ENCODE peak calls at places on chromosomes 5 and 9, in eight cellular contexts. One of them, this sample, is unnamed.

GRCh38 chr5:53490747-53491146 is 10.3 kb downstream of the FST start:
- DNase-seq in naive thymus-derived CD8-positive, alpha-beta T cell: no peak
- DNase-seq in kidney: no peak
- DNase-seq in BJ: peak
- DNase-seq in tibial nerve: no peak
- DNase-seq in activated CD4-positive, alpha-beta T cell treated with anti-CD3 and anti-CD28 coated beads, Interleukin-2, amount 50 U/mL, for 24 hours: no peak
- DNase-seq in AG04450: peak
- DNase-seq in HT-29: no peak
- DNase-seq in this sample: peak

GRCh38 chr5:154311362-154311761 is 120.8 kb downstream of the GALNT10 start:
- DNase-seq in naive thymus-derived CD8-positive, alpha-beta T cell: no peak
- DNase-seq in AG04450: no peak
- DNase-seq in HT-29: no peak
- DNase-seq in activated CD4-positive, alpha-beta T cell treated with anti-CD3 and anti-CD28 coated beads, Interleukin-2, amount 50 U/mL, for 24 hours: no peak
- DNase-seq in kidney: no peak
- DNase-seq in BJ: no peak
- DNase-seq in tibial nerve: no peak
- DNase-seq in this sample: no peak

GRCh38 chr9:92764381-92764987 is at the start of gene BICD2:
- DNase-seq in naive thymus-derived CD8-positive, alpha-beta T cell: no peak
- DNase-seq in BJ: no peak
- DNase-seq in tibial nerve: no peak
- DNase-seq in AG04450: no peak
- DNase-seq in kidney: no peak
- DNase-seq in activated CD4-positive, alpha-beta T cell treated with anti-CD3 and anti-CD28 coated beads, Interleukin-2, amount 50 U/mL, for 24 hours: no peak
- DNase-seq in HT-29: no peak
- DNase-seq in this sample: no peak

GRCh38 chr5:171630047-171630669 is 155.5 kb upstream of the SMIM23 start:
- DNase-seq in naive thymus-derived CD8-positive, alpha-beta T cell: no peak
- DNase-seq in tibial nerve: peak
- DNase-seq in activated CD4-positive, alpha-beta T cell treated with anti-CD3 and anti-CD28 coated beads, Interleukin-2, amount 50 U/mL, for 24 hours: no peak
- DNase-seq in BJ: no peak
- DNase-seq in kidney: peak
- DNase-seq in HT-29: peak
- DNase-seq in AG04450: peak
- DNase-seq in this sample: no peak

GRCh38 chr5:14842117-14842516 is 29.5 kb downstream of the ANKH start:
- DNase-seq in BJ: no peak
- DNase-seq in kidney: no peak
- DNase-seq in AG04450: no peak
- DNase-seq in activated CD4-positive, alpha-beta T cell treated with anti-CD3 and anti-CD28 coated beads, Interleukin-2, amount 50 U/mL, for 24 hours: no peak
- DNase-seq in HT-29: no peak
- DNase-seq in naive thymus-derived CD8-positive, alpha-beta T cell: no peak
- DNase-seq in tibial nerve: no peak
- DNase-seq in this sample: no peak

GRCh38 chr9:134174526-134175290 is 10.3 kb upstream of the RNU6ATAC start:
- DNase-seq in activated CD4-positive, alpha-beta T cell treated with anti-CD3 and anti-CD28 coated beads, Interleukin-2, amount 50 U/mL, for 24 hours: no peak
- DNase-seq in kidney: peak
- DNase-seq in HT-29: no peak
- DNase-seq in tibial nerve: no peak
- DNase-seq in AG04450: no peak
- DNase-seq in BJ: no peak
- DNase-seq in naive thymus-derived CD8-positive, alpha-beta T cell: no peak
- DNase-seq in this sample: no peak

GRCh38 chr5:140011297-140011802 is 31.7 kb downstream of the NRG2 start:
- DNase-seq in BJ: no peak
- DNase-seq in kidney: no peak
- DNase-seq in AG04450: no peak
- DNase-seq in activated CD4-positive, alpha-beta T cell treated with anti-CD3 and anti-CD28 coated beads, Interleukin-2, amount 50 U/mL, for 24 hours: no peak
- DNase-seq in HT-29: peak
- DNase-seq in tibial nerve: no peak
- DNase-seq in naive thymus-derived CD8-positive, alpha-beta T cell: no peak
- DNase-seq in this sample: no peak

GRCh38 chr9:109861918-109862317 is 81.9 kb downstream of the PALM2AKAP2 start:
- DNase-seq in activated CD4-positive, alpha-beta T cell treated with anti-CD3 and anti-CD28 coated beads, Interleukin-2, amount 50 U/mL, for 24 hours: no peak
- DNase-seq in tibial nerve: no peak
- DNase-seq in kidney: no peak
- DNase-seq in HT-29: no peak
- DNase-seq in AG04450: no peak
- DNase-seq in naive thymus-derived CD8-positive, alpha-beta T cell: no peak
- DNase-seq in BJ: no peak
- DNase-seq in this sample: no peak

GRCh38 chr9:38720083-38720755 is at the start of gene FAM240B:
- DNase-seq in activated CD4-positive, alpha-beta T cell treated with anti-CD3 and anti-CD28 coated beads, Interleukin-2, amount 50 U/mL, for 24 hours: no peak
- DNase-seq in BJ: no peak
- DNase-seq in tibial nerve: no peak
- DNase-seq in AG04450: no peak
- DNase-seq in HT-29: no peak
- DNase-seq in naive thymus-derived CD8-positive, alpha-beta T cell: no peak
- DNase-seq in kidney: no peak
- DNase-seq in this sample: no peak

GRCh38 chr9:10605388-10605787 is 7.4 kb downstream of the PTPRD start:
- DNase-seq in HT-29: no peak
- DNase-seq in BJ: no peak
- DNase-seq in AG04450: no peak
- DNase-seq in activated CD4-positive, alpha-beta T cell treated with anti-CD3 and anti-CD28 coated beads, Interleukin-2, amount 50 U/mL, for 24 hours: no peak
- DNase-seq in naive thymus-derived CD8-positive, alpha-beta T cell: no peak
- DNase-seq in tibial nerve: no peak
- DNase-seq in kidney: no peak
- DNase-seq in this sample: no peak

GRCh38 chr5:94544031-94544650 is 74.3 kb downstream of the KIAA0825 start:
- DNase-seq in tibial nerve: no peak
- DNase-seq in HT-29: no peak
- DNase-seq in AG04450: no peak
- DNase-seq in naive thymus-derived CD8-positive, alpha-beta T cell: no peak
- DNase-seq in BJ: no peak
- DNase-seq in activated CD4-positive, alpha-beta T cell treated with anti-CD3 and anti-CD28 coated beads, Interleukin-2, amount 50 U/mL, for 24 hours: no peak
- DNase-seq in kidney: no peak
- DNase-seq in this sample: peak

GRCh38 chr5:151234476-151235238 is 10.8 kb upstream of the CCDC69 start:
- DNase-seq in HT-29: peak
- DNase-seq in tibial nerve: peak
- DNase-seq in activated CD4-positive, alpha-beta T cell treated with anti-CD3 and anti-CD28 coated beads, Interleukin-2, amount 50 U/mL, for 24 hours: no peak
- DNase-seq in AG04450: no peak
- DNase-seq in BJ: peak
- DNase-seq in naive thymus-derived CD8-positive, alpha-beta T cell: peak
- DNase-seq in kidney: peak
- DNase-seq in this sample: peak

GRCh38 chr9:81686614-81687520 is 2.5 kb downstream of the TLE1 start:
- DNase-seq in kidney: peak
- DNase-seq in BJ: no peak
- DNase-seq in naive thymus-derived CD8-positive, alpha-beta T cell: peak
- DNase-seq in HT-29: peak
- DNase-seq in activated CD4-positive, alpha-beta T cell treated with anti-CD3 and anti-CD28 coated beads, Interleukin-2, amount 50 U/mL, for 24 hours: no peak
- DNase-seq in tibial nerve: peak
- DNase-seq in AG04450: peak
- DNase-seq in this sample: peak

GRCh38 chr5:92559743-92560142 is 1021.3 kb downstream of the NR2F1-AS1 start:
- DNase-seq in HT-29: peak
- DNase-seq in naive thymus-derived CD8-positive, alpha-beta T cell: no peak
- DNase-seq in BJ: no peak
- DNase-seq in AG04450: no peak
- DNase-seq in activated CD4-positive, alpha-beta T cell treated with anti-CD3 and anti-CD28 coated beads, Interleukin-2, amount 50 U/mL, for 24 hours: no peak
- DNase-seq in tibial nerve: no peak
- DNase-seq in kidney: no peak
- DNase-seq in this sample: peak

GRCh38 chr5:72482046-72482445 is 25.2 kb downstream of the ZNF366 start:
- DNase-seq in naive thymus-derived CD8-positive, alpha-beta T cell: no peak
- DNase-seq in HT-29: no peak
- DNase-seq in AG04450: no peak
- DNase-seq in tibial nerve: no peak
- DNase-seq in kidney: no peak
- DNase-seq in BJ: no peak
- DNase-seq in activated CD4-positive, alpha-beta T cell treated with anti-CD3 and anti-CD28 coated beads, Interleukin-2, amount 50 U/mL, for 24 hours: no peak
- DNase-seq in this sample: no peak

GRCh38 chr5:61575103-61575502 is 243.0 kb downstream of the ZSWIM6 start:
- DNase-seq in BJ: peak
- DNase-seq in tibial nerve: no peak
- DNase-seq in AG04450: peak
- DNase-seq in kidney: no peak
- DNase-seq in activated CD4-positive, alpha-beta T cell treated with anti-CD3 and anti-CD28 coated beads, Interleukin-2, amount 50 U/mL, for 24 hours: no peak
- DNase-seq in HT-29: peak
- DNase-seq in naive thymus-derived CD8-positive, alpha-beta T cell: no peak
- DNase-seq in this sample: peak

GRCh38 chr5:72601861-72602260 is 94.7 kb upstream of the ZNF366 start:
- DNase-seq in tibial nerve: no peak
- DNase-seq in naive thymus-derived CD8-positive, alpha-beta T cell: no peak
- DNase-seq in HT-29: no peak
- DNase-seq in AG04450: no peak
- DNase-seq in kidney: no peak
- DNase-seq in activated CD4-positive, alpha-beta T cell treated with anti-CD3 and anti-CD28 coated beads, Interleukin-2, amount 50 U/mL, for 24 hours: no peak
- DNase-seq in BJ: no peak
- DNase-seq in this sample: no peak

GRCh38 chr5:134114886-134115805 is 665 bp downstream of the TCF7 start:
- DNase-seq in kidney: peak
- DNase-seq in activated CD4-positive, alpha-beta T cell treated with anti-CD3 and anti-CD28 coated beads, Interleukin-2, amount 50 U/mL, for 24 hours: no peak
- DNase-seq in tibial nerve: no peak
- DNase-seq in naive thymus-derived CD8-positive, alpha-beta T cell: peak
- DNase-seq in AG04450: no peak
- DNase-seq in BJ: no peak
- DNase-seq in HT-29: peak
- DNase-seq in this sample: no peak

GRCh38 chr5:149135536-149136201 is 5.6 kb upstream of the ABLIM3 start:
- DNase-seq in HT-29: no peak
- DNase-seq in tibial nerve: no peak
- DNase-seq in naive thymus-derived CD8-positive, alpha-beta T cell: no peak
- DNase-seq in activated CD4-positive, alpha-beta T cell treated with anti-CD3 and anti-CD28 coated beads, Interleukin-2, amount 50 U/mL, for 24 hours: no peak
- DNase-seq in BJ: peak
- DNase-seq in kidney: no peak
- DNase-seq in AG04450: peak
- DNase-seq in this sample: peak

GRCh38 chr9:132739705-132740310 is 69.5 kb downstream of the GTF3C4 start:
- DNase-seq in kidney: no peak
- DNase-seq in naive thymus-derived CD8-positive, alpha-beta T cell: no peak
- DNase-seq in AG04450: no peak
- DNase-seq in BJ: no peak
- DNase-seq in activated CD4-positive, alpha-beta T cell treated with anti-CD3 and anti-CD28 coated beads, Interleukin-2, amount 50 U/mL, for 24 hours: no peak
- DNase-seq in tibial nerve: no peak
- DNase-seq in HT-29: no peak
- DNase-seq in this sample: no peak

GRCh38 chr9:113569472-113570060 is 106.0 kb downstream of the RGS3 start:
- DNase-seq in naive thymus-derived CD8-positive, alpha-beta T cell: no peak
- DNase-seq in tibial nerve: no peak
- DNase-seq in BJ: no peak
- DNase-seq in kidney: no peak
- DNase-seq in activated CD4-positive, alpha-beta T cell treated with anti-CD3 and anti-CD28 coated beads, Interleukin-2, amount 50 U/mL, for 24 hours: no peak
- DNase-seq in AG04450: no peak
- DNase-seq in HT-29: no peak
- DNase-seq in this sample: no peak

GRCh38 chr5:133713746-133714145 is 101.4 kb upstream of the FSTL4 start:
- DNase-seq in HT-29: no peak
- DNase-seq in AG04450: no peak
- DNase-seq in tibial nerve: no peak
- DNase-seq in BJ: no peak
- DNase-seq in naive thymus-derived CD8-positive, alpha-beta T cell: no peak
- DNase-seq in kidney: no peak
- DNase-seq in activated CD4-positive, alpha-beta T cell treated with anti-CD3 and anti-CD28 coated beads, Interleukin-2, amount 50 U/mL, for 24 hours: no peak
- DNase-seq in this sample: no peak

GRCh38 chr5:107542831-107543231 is 127.9 kb downstream of the EFNA5 start:
- DNase-seq in BJ: no peak
- DNase-seq in kidney: peak
- DNase-seq in AG04450: peak
- DNase-seq in tibial nerve: peak
- DNase-seq in activated CD4-positive, alpha-beta T cell treated with anti-CD3 and anti-CD28 coated beads, Interleukin-2, amount 50 U/mL, for 24 hours: no peak
- DNase-seq in naive thymus-derived CD8-positive, alpha-beta T cell: no peak
- DNase-seq in HT-29: peak
- DNase-seq in this sample: no peak

GRCh38 chr9:123399803-123400378 is 43.9 kb downstream of the CRB2 start:
- DNase-seq in activated CD4-positive, alpha-beta T cell treated with anti-CD3 and anti-CD28 coated beads, Interleukin-2, amount 50 U/mL, for 24 hours: no peak
- DNase-seq in BJ: no peak
- DNase-seq in naive thymus-derived CD8-positive, alpha-beta T cell: no peak
- DNase-seq in AG04450: no peak
- DNase-seq in tibial nerve: no peak
- DNase-seq in HT-29: no peak
- DNase-seq in kidney: no peak
- DNase-seq in this sample: no peak

GRCh38 chr9:84239341-84239740 is 101.2 kb downstream of the SLC28A3 start:
- DNase-seq in tibial nerve: no peak
- DNase-seq in activated CD4-positive, alpha-beta T cell treated with anti-CD3 and anti-CD28 coated beads, Interleukin-2, amount 50 U/mL, for 24 hours: no peak
- DNase-seq in kidney: no peak
- DNase-seq in AG04450: no peak
- DNase-seq in BJ: no peak
- DNase-seq in HT-29: no peak
- DNase-seq in naive thymus-derived CD8-positive, alpha-beta T cell: no peak
- DNase-seq in this sample: no peak

GRCh38 chr5:171450423-171451246 is 31.2 kb downstream of the FGF18 start:
- DNase-seq in tibial nerve: no peak
- DNase-seq in BJ: peak
- DNase-seq in naive thymus-derived CD8-positive, alpha-beta T cell: no peak
- DNase-seq in activated CD4-positive, alpha-beta T cell treated with anti-CD3 and anti-CD28 coated beads, Interleukin-2, amount 50 U/mL, for 24 hours: no peak
- DNase-seq in HT-29: peak
- DNase-seq in kidney: peak
- DNase-seq in AG04450: peak
- DNase-seq in this sample: peak

GRCh38 chr5:171858303-171858702 is 72.7 kb downstream of the SMIM23 start:
- DNase-seq in activated CD4-positive, alpha-beta T cell treated with anti-CD3 and anti-CD28 coated beads, Interleukin-2, amount 50 U/mL, for 24 hours: no peak
- DNase-seq in HT-29: no peak
- DNase-seq in kidney: no peak
- DNase-seq in tibial nerve: no peak
- DNase-seq in BJ: no peak
- DNase-seq in AG04450: no peak
- DNase-seq in naive thymus-derived CD8-positive, alpha-beta T cell: no peak
- DNase-seq in this sample: no peak

GRCh38 chr5:146620031-146620662 is 104.2 kb upstream of the GPR151 start:
- DNase-seq in AG04450: no peak
- DNase-seq in kidney: no peak
- DNase-seq in tibial nerve: no peak
- DNase-seq in naive thymus-derived CD8-positive, alpha-beta T cell: no peak
- DNase-seq in BJ: no peak
- DNase-seq in activated CD4-positive, alpha-beta T cell treated with anti-CD3 and anti-CD28 coated beads, Interleukin-2, amount 50 U/mL, for 24 hours: no peak
- DNase-seq in HT-29: no peak
- DNase-seq in this sample: no peak

GRCh38 chr9:99488109-99489042 is 266.3 kb downstream of the SEC61B start:
- DNase-seq in naive thymus-derived CD8-positive, alpha-beta T cell: no peak
- DNase-seq in BJ: no peak
- DNase-seq in activated CD4-positive, alpha-beta T cell treated with anti-CD3 and anti-CD28 coated beads, Interleukin-2, amount 50 U/mL, for 24 hours: no peak
- DNase-seq in AG04450: no peak
- DNase-seq in HT-29: no peak
- DNase-seq in kidney: no peak
- DNase-seq in tibial nerve: no peak
- DNase-seq in this sample: no peak

GRCh38 chr5:117568622-117569021 is 994.0 kb upstream of the SEMA6A start:
- DNase-seq in tibial nerve: no peak
- DNase-seq in HT-29: peak
- DNase-seq in AG04450: no peak
- DNase-seq in activated CD4-positive, alpha-beta T cell treated with anti-CD3 and anti-CD28 coated beads, Interleukin-2, amount 50 U/mL, for 24 hours: no peak
- DNase-seq in BJ: no peak
- DNase-seq in kidney: no peak
- DNase-seq in naive thymus-derived CD8-positive, alpha-beta T cell: no peak
- DNase-seq in this sample: no peak

GRCh38 chr9:106920701-106921283 is 57.8 kb downstream of the ZNF462 start:
- DNase-seq in activated CD4-positive, alpha-beta T cell treated with anti-CD3 and anti-CD28 coated beads, Interleukin-2, amount 50 U/mL, for 24 hours: no peak
- DNase-seq in naive thymus-derived CD8-positive, alpha-beta T cell: no peak
- DNase-seq in HT-29: peak
- DNase-seq in BJ: no peak
- DNase-seq in tibial nerve: no peak
- DNase-seq in kidney: no peak
- DNase-seq in AG04450: no peak
- DNase-seq in this sample: no peak

GRCh38 chr5:72231989-72232703 is 87.9 kb downstream of the MRPS27 start:
- DNase-seq in tibial nerve: no peak
- DNase-seq in activated CD4-positive, alpha-beta T cell treated with anti-CD3 and anti-CD28 coated beads, Interleukin-2, amount 50 U/mL, for 24 hours: peak
- DNase-seq in BJ: no peak
- DNase-seq in HT-29: no peak
- DNase-seq in kidney: no peak
- DNase-seq in naive thymus-derived CD8-positive, alpha-beta T cell: peak
- DNase-seq in AG04450: no peak
- DNase-seq in this sample: no peak

GRCh38 chr9:105157178-105157583 is 87.3 kb upstream of the SLC44A1 start:
- DNase-seq in tibial nerve: peak
- DNase-seq in HT-29: peak
- DNase-seq in kidney: no peak
- DNase-seq in BJ: peak
- DNase-seq in naive thymus-derived CD8-positive, alpha-beta T cell: peak
- DNase-seq in activated CD4-positive, alpha-beta T cell treated with anti-CD3 and anti-CD28 coated beads, Interleukin-2, amount 50 U/mL, for 24 hours: no peak
- DNase-seq in AG04450: peak
- DNase-seq in this sample: peak